ENCODE peak calls at places on chromosome 1, in nine cellular contexts. One of them, this sample, is unnamed.
A peak's percentile ranks its signal among the peaks of the same experiment; 100 is the strongest.

GRCh38 chr1:153699116-153699515 is 20.6 kb downstream of the NPR1 start:
- DNase-seq in fibroblast of mammary gland: peak; percentile 86
- DNase-seq in brain microvascular endothelial cell: peak; percentile 16
- DNase-seq in iPS DF 6.9: no peak
- DNase-seq in psoas muscle: no peak
- DNase-seq in bronchial epithelial cell: peak; percentile 68
- DNase-seq in neuronal stem cell: no peak
- DNase-seq in aorta: no peak
- DNase-seq in fibroblast of villous mesenchyme: peak; percentile 61
- DNase-seq in this sample: no peak

GRCh38 chr1:205186191-205186590 is 25.3 kb downstream of the DSTYK start:
- DNase-seq in psoas muscle: no peak
- DNase-seq in fibroblast of villous mesenchyme: no peak
- DNase-seq in neuronal stem cell: no peak
- DNase-seq in fibroblast of mammary gland: no peak
- DNase-seq in bronchial epithelial cell: no peak
- DNase-seq in iPS DF 6.9: no peak
- DNase-seq in brain microvascular endothelial cell: no peak
- DNase-seq in aorta: no peak
- DNase-seq in this sample: no peak

GRCh38 chr1:35708952-35709351 is 9.7 kb downstream of the C1orf216 start:
- DNase-seq in psoas muscle: no peak
- DNase-seq in aorta: no peak
- DNase-seq in fibroblast of mammary gland: no peak
- DNase-seq in neuronal stem cell: no peak
- DNase-seq in brain microvascular endothelial cell: no peak
- DNase-seq in bronchial epithelial cell: no peak
- DNase-seq in iPS DF 6.9: no peak
- DNase-seq in fibroblast of villous mesenchyme: no peak
- DNase-seq in this sample: no peak

GRCh38 chr1:200977071-200977754 is 46.3 kb downstream of the KIF21B start:
- DNase-seq in neuronal stem cell: no peak
- DNase-seq in aorta: peak; percentile 61
- DNase-seq in bronchial epithelial cell: no peak
- DNase-seq in psoas muscle: no peak
- DNase-seq in fibroblast of villous mesenchyme: no peak
- DNase-seq in brain microvascular endothelial cell: no peak
- DNase-seq in fibroblast of mammary gland: no peak
- DNase-seq in iPS DF 6.9: no peak
- DNase-seq in this sample: no peak

GRCh38 chr1:94621392-94621791 is 79.8 kb upstream of the F3 start:
- DNase-seq in bronchial epithelial cell: peak; percentile 98
- DNase-seq in fibroblast of mammary gland: peak; percentile 48
- DNase-seq in iPS DF 6.9: no peak
- DNase-seq in brain microvascular endothelial cell: no peak
- DNase-seq in aorta: no peak
- DNase-seq in psoas muscle: no peak
- DNase-seq in fibroblast of villous mesenchyme: peak; percentile 48
- DNase-seq in neuronal stem cell: no peak
- DNase-seq in this sample: no peak

GRCh38 chr1:235075121-235075954 is 53.3 kb downstream of the TOMM20 start:
- DNase-seq in neuronal stem cell: no peak
- DNase-seq in aorta: peak; percentile 93
- DNase-seq in brain microvascular endothelial cell: peak; percentile 92
- DNase-seq in iPS DF 6.9: no peak
- DNase-seq in bronchial epithelial cell: peak; percentile 97
- DNase-seq in psoas muscle: peak; percentile 83
- DNase-seq in fibroblast of mammary gland: peak; percentile 97
- DNase-seq in fibroblast of villous mesenchyme: peak; percentile 90
- DNase-seq in this sample: no peak

GRCh38 chr1:230858918-230859819 is 9.2 kb downstream of the C1orf198 start:
- DNase-seq in brain microvascular endothelial cell: peak; percentile 76
- DNase-seq in neuronal stem cell: no peak
- DNase-seq in fibroblast of mammary gland: peak; percentile 59
- DNase-seq in bronchial epithelial cell: no peak
- DNase-seq in fibroblast of villous mesenchyme: peak; percentile 85
- DNase-seq in aorta: peak; percentile 67
- DNase-seq in iPS DF 6.9: no peak
- DNase-seq in psoas muscle: no peak
- DNase-seq in this sample: no peak

GRCh38 chr1:69871412-69871811 is 303.7 kb downstream of the LRRC7 start:
- DNase-seq in brain microvascular endothelial cell: no peak
- DNase-seq in fibroblast of mammary gland: no peak
- DNase-seq in aorta: no peak
- DNase-seq in psoas muscle: no peak
- DNase-seq in fibroblast of villous mesenchyme: no peak
- DNase-seq in neuronal stem cell: no peak
- DNase-seq in iPS DF 6.9: no peak
- DNase-seq in bronchial epithelial cell: no peak
- DNase-seq in this sample: no peak

GRCh38 chr1:1629430-1630190 is 2.4 kb upstream of the MMP23B start:
- DNase-seq in brain microvascular endothelial cell: no peak
- DNase-seq in neuronal stem cell: no peak
- DNase-seq in bronchial epithelial cell: no peak
- DNase-seq in fibroblast of mammary gland: no peak
- DNase-seq in fibroblast of villous mesenchyme: no peak
- DNase-seq in psoas muscle: peak; percentile 25
- DNase-seq in aorta: peak; percentile 76
- DNase-seq in iPS DF 6.9: no peak
- DNase-seq in this sample: no peak

GRCh38 chr1:155174334-155175280 is 958 bp downstream of the TRIM46 start:
- DNase-seq in iPS DF 6.9: no peak
- DNase-seq in bronchial epithelial cell: no peak
- DNase-seq in aorta: peak; percentile 75
- DNase-seq in psoas muscle: no peak
- DNase-seq in fibroblast of mammary gland: peak; percentile 14
- DNase-seq in brain microvascular endothelial cell: no peak
- DNase-seq in fibroblast of villous mesenchyme: no peak
- DNase-seq in neuronal stem cell: peak; percentile 62
- DNase-seq in this sample: no peak

GRCh38 chr1:111499026-111499790 is 4.2 kb downstream of the ADORA3 start:
- DNase-seq in bronchial epithelial cell: peak; percentile 18
- DNase-seq in brain microvascular endothelial cell: no peak
- DNase-seq in fibroblast of villous mesenchyme: no peak
- DNase-seq in neuronal stem cell: no peak
- DNase-seq in psoas muscle: no peak
- DNase-seq in iPS DF 6.9: no peak
- DNase-seq in aorta: no peak
- DNase-seq in fibroblast of mammary gland: no peak
- DNase-seq in this sample: no peak

GRCh38 chr1:111496398-111496797 is 7.0 kb downstream of the ADORA3 start:
- DNase-seq in fibroblast of mammary gland: no peak
- DNase-seq in fibroblast of villous mesenchyme: no peak
- DNase-seq in psoas muscle: no peak
- DNase-seq in bronchial epithelial cell: no peak
- DNase-seq in aorta: no peak
- DNase-seq in iPS DF 6.9: no peak
- DNase-seq in neuronal stem cell: no peak
- DNase-seq in brain microvascular endothelial cell: no peak
- DNase-seq in this sample: no peak

DNA sequence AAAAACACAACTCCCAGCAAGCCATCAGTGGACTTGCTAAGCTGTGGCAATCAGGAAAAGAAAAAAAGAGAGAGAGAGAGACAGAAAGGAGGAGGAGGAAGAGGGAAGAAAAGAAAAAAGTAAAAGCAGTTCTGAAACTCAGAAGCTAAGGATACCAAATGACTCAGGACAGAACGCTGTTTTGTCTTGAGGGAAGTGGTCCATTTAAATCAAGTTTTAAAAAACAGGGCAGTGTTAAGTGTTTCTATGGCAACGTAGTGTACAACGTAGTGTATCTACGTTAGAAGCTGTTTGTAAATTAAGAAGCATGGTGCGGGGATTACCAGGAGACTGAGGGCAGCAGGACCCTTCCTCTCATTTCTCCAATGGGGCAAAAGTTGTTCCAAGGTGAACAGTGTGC is 5.8 kb downstream of the ADORA3 start:
- DNase-seq in fibroblast of mammary gland: no peak
- DNase-seq in fibroblast of villous mesenchyme: no peak
- DNase-seq in iPS DF 6.9: no peak
- DNase-seq in psoas muscle: no peak
- DNase-seq in neuronal stem cell: no peak
- DNase-seq in bronchial epithelial cell: no peak
- DNase-seq in brain microvascular endothelial cell: no peak
- DNase-seq in aorta: no peak
- DNase-seq in this sample: no peak
- H3K4me3 ChIP-seq in fibroblast of mammary gland: no peak overlapping the region
- H3K4me3 ChIP-seq in fibroblast of villous mesenchyme: no peak overlapping the region
- H3K4me3 ChIP-seq in iPS DF 6.9: no peak overlapping the region
- H3K4me3 ChIP-seq in psoas muscle: no peak overlapping the region
- H3K4me3 ChIP-seq in neuronal stem cell: no peak overlapping the region
- H3K4me3 ChIP-seq in bronchial epithelial cell: no peak overlapping the region
- H3K4me3 ChIP-seq in brain microvascular endothelial cell: no peak overlapping the region
- H3K4me3 ChIP-seq in aorta: no peak overlapping the region
- H3K4me3 ChIP-seq in this sample: no peak overlapping the region

DNA sequence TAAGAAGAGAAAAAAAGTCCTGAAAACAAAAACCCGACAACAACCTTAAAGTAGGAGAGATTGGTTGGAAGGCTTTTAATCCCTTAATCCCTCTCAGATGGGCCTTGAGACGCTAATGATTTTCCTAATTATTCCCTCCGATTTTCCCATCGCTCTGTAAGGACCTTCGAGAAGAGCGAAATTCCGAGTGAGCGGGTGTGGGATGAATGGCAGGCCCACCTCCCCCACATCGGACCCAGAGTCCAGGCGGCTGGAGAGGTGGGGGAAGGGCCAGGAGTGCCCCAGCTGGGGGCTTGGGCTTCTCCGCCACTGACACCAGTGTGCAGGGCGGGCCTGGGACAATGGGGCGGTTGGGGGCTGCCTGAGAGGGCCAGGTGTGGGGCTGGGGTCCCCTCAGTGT is 23.4 kb downstream of the RHBG start:
- DNase-seq in brain microvascular endothelial cell: no peak
- DNase-seq in psoas muscle: no peak
- DNase-seq in neuronal stem cell: peak; percentile 63
- DNase-seq in iPS DF 6.9: no peak
- DNase-seq in fibroblast of mammary gland: no peak
- DNase-seq in aorta: no peak
- DNase-seq in bronchial epithelial cell: no peak
- DNase-seq in fibroblast of villous mesenchyme: no peak
- DNase-seq in this sample: peak; percentile 69
- H3K4me3 ChIP-seq in brain microvascular endothelial cell: no peak overlapping the region
- H3K4me3 ChIP-seq in psoas muscle: no peak overlapping the region
- H3K4me3 ChIP-seq in neuronal stem cell: no peak overlapping the region
- H3K4me3 ChIP-seq in iPS DF 6.9: no peak overlapping the region
- H3K4me3 ChIP-seq in fibroblast of mammary gland: no peak overlapping the region
- H3K4me3 ChIP-seq in aorta: no peak overlapping the region
- H3K4me3 ChIP-seq in bronchial epithelial cell: no peak overlapping the region
- H3K4me3 ChIP-seq in fibroblast of villous mesenchyme: no peak overlapping the region
- H3K4me3 ChIP-seq in this sample: no peak overlapping the region

DNA sequence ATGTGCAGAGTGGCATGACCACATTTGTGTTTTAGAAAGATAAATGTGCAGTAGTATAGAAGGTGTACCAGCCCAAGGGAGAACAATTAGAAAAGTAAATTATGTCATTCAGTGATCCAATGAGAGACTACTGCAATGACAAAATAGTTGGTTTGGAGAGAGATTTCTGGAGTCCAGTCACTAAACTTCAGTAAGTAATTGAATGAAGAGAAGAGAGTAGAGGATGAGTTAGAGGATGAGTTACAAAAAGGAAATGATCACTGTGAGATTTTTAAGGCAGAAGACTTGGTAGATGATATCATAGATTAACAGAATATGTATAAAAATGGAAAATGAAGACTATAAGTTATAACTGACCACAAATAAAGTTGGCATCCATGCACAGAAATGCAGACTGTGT is 8.4 kb downstream of the CR2 start:
- DNase-seq in neuronal stem cell: no peak
- DNase-seq in brain microvascular endothelial cell: no peak
- DNase-seq in bronchial epithelial cell: no peak
- DNase-seq in iPS DF 6.9: no peak
- DNase-seq in aorta: no peak
- DNase-seq in fibroblast of mammary gland: no peak
- DNase-seq in psoas muscle: no peak
- DNase-seq in fibroblast of villous mesenchyme: no peak
- DNase-seq in this sample: no peak
- H3K4me3 ChIP-seq in neuronal stem cell: no peak overlapping the region
- H3K4me3 ChIP-seq in brain microvascular endothelial cell: no peak overlapping the region
- H3K4me3 ChIP-seq in bronchial epithelial cell: no peak overlapping the region
- H3K4me3 ChIP-seq in iPS DF 6.9: no peak overlapping the region
- H3K4me3 ChIP-seq in aorta: no peak overlapping the region
- H3K4me3 ChIP-seq in fibroblast of mammary gland: no peak overlapping the region
- H3K4me3 ChIP-seq in psoas muscle: no peak overlapping the region
- H3K4me3 ChIP-seq in fibroblast of villous mesenchyme: no peak overlapping the region
- H3K4me3 ChIP-seq in this sample: no peak overlapping the region

GRCh38 chr1:179742717-179743678 is at the start of gene FAM163A:
- DNase-seq in iPS DF 6.9: no peak
- DNase-seq in fibroblast of villous mesenchyme: no peak
- DNase-seq in fibroblast of mammary gland: no peak
- DNase-seq in brain microvascular endothelial cell: no peak
- DNase-seq in aorta: no peak
- DNase-seq in neuronal stem cell: peak; percentile 46
- DNase-seq in psoas muscle: no peak
- DNase-seq in bronchial epithelial cell: no peak
- DNase-seq in this sample: no peak

GRCh38 chr1:179743679-179744400 is 749 bp downstream of the FAM163A start:
- DNase-seq in neuronal stem cell: peak; percentile 21
- DNase-seq in fibroblast of mammary gland: no peak
- DNase-seq in bronchial epithelial cell: no peak
- DNase-seq in aorta: no peak
- DNase-seq in psoas muscle: no peak
- DNase-seq in brain microvascular endothelial cell: no peak
- DNase-seq in fibroblast of villous mesenchyme: no peak
- DNase-seq in iPS DF 6.9: no peak
- DNase-seq in this sample: no peak

GRCh38 chr1:179745131-179745611 is 2.1 kb downstream of the FAM163A start:
- DNase-seq in fibroblast of mammary gland: no peak
- DNase-seq in brain microvascular endothelial cell: no peak
- DNase-seq in bronchial epithelial cell: no peak
- DNase-seq in fibroblast of villous mesenchyme: no peak
- DNase-seq in psoas muscle: no peak
- DNase-seq in iPS DF 6.9: no peak
- DNase-seq in aorta: no peak
- DNase-seq in neuronal stem cell: no peak
- DNase-seq in this sample: no peak

GRCh38 chr1:179745743-179746142 is 2.7 kb downstream of the FAM163A start:
- DNase-seq in fibroblast of villous mesenchyme: no peak
- DNase-seq in aorta: no peak
- DNase-seq in psoas muscle: no peak
- DNase-seq in neuronal stem cell: no peak
- DNase-seq in fibroblast of mammary gland: no peak
- DNase-seq in iPS DF 6.9: no peak
- DNase-seq in brain microvascular endothelial cell: no peak
- DNase-seq in bronchial epithelial cell: no peak
- DNase-seq in this sample: no peak

DNA sequence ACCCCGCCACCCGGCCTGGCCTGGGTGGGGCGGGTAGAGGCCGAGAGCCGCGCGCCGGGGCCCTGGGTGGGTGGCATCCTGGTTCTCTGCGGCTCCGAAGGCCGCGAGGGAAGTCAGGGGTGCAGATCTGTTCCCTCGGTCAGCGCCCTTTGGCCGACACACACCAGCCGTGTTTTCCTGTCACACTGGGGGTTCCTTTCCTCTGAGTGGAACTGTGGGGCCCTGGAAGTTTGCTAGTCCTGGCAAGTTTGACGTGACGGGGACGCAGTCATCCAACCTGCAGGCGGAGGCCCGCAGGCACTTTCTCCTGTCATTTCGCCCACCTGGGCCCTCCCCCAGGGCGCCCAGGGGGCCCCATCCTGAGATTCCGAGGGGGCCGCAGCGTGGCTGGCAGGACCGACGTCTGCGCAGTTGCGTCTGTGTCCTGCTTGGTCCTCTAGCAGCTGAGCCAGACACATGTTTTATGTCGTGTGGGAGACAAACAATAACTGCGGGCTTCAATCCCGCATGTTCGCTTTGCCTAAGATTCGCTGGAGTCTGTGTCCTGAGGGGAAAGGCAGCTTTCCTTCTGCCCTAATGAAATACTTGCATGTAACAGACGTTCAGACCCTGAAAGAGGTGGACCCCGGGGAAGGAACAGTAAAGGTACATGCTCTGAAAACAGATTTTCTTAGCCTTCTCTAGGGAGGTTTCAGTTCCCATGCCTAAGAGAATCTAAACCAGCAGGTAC is 1.5 kb downstream of the FAM163A start:
- DNase-seq in brain microvascular endothelial cell: no peak
- DNase-seq in iPS DF 6.9: no peak
- DNase-seq in psoas muscle: no peak
- DNase-seq in bronchial epithelial cell: no peak
- DNase-seq in fibroblast of mammary gland: no peak
- DNase-seq in neuronal stem cell: no peak
- DNase-seq in aorta: no peak
- DNase-seq in fibroblast of villous mesenchyme: no peak
- DNase-seq in this sample: no peak
- H3K4me3 ChIP-seq in brain microvascular endothelial cell: no peak overlapping the region
- H3K4me3 ChIP-seq in iPS DF 6.9: peak overlapping the region; percentile 47
- H3K4me3 ChIP-seq in psoas muscle: peak overlapping the region; percentile 51
- H3K4me3 ChIP-seq in bronchial epithelial cell: no peak overlapping the region
- H3K4me3 ChIP-seq in fibroblast of mammary gland: no peak overlapping the region
- H3K4me3 ChIP-seq in neuronal stem cell: no peak overlapping the region
- H3K4me3 ChIP-seq in aorta: no peak overlapping the region
- H3K4me3 ChIP-seq in fibroblast of villous mesenchyme: no peak overlapping the region
- H3K4me3 ChIP-seq in this sample: peak overlapping the region; percentile 60

This sample was measured in NT2/D1.